ENCODE peak calls at places on chromosomes 12 and 14, in four cellular contexts. M is fibroblast of lung; E is CD8-positive, alpha-beta memory T cell; G is IMR-90. C is an unnamed sample.

GRCh38 chr14:60753264-60754126 is 18.9 kb downstream of the MNAT1 start:
- DNase-seq in M (peak; percentile 66), E (peak; percentile 85), G (peak; percentile 40), C (no peak)

GRCh38 chr14:105581551-105582341 is 55.4 kb downstream of the TMEM121 start:
- DNase-seq in M (no peak), E (no peak), G (no peak), C (no peak)

GRCh38 chr14:55116246-55117030 is 12.6 kb upstream of the LGALS3 start:
- DNase-seq in M (no peak), E (no peak), G (no peak), C (no peak)

GRCh38 chr12:1630081-1630826 is 1.2 kb downstream of the WNT5B start:
- DNase-seq in M (peak; percentile 29), E (peak; percentile 16), G (no peak), C (peak; percentile 59)

GRCh38 chr14:74207943-74208342 is 31.3 kb upstream of the VSX2 start:
- DNase-seq in M (peak; percentile 2), E (no peak), G (no peak), C (no peak)

GRCh38 chr12:129136694-129137325 is 283.5 kb downstream of the GLT1D1 start:
- DNase-seq in M (no peak), E (no peak), G (no peak), C (no peak)

GRCh38 chr14:103803661-103804060 is 43.7 kb downstream of the PPP1R13B start:
- DNase-seq in M (no peak), E (no peak), G (peak; percentile 40), C (no peak)

GRCh38 chr12:100199347-100200136 is 1.1 kb upstream of the ACTR6 start:
- DNase-seq in M (no peak), E (peak; percentile 74), G (no peak), C (peak; percentile 70)

GRCh38 chr14:100591453-100592371 is 4.5 kb upstream of the BEGAIN start:
- DNase-seq in M (no peak), E (no peak), G (no peak), C (no peak)

GRCh38 chr14:92922155-92922735 is 705 bp upstream of the CHGA start:
- DNase-seq in M (no peak), E (no peak), G (no peak), C (no peak)

GRCh38 chr14:104650057-104650980 is 39.1 kb upstream of the INF2 start:
- DNase-seq in M (peak; percentile 48), E (peak; percentile 63), G (peak; percentile 31), C (peak; percentile 33)

GRCh38 chr12:26298785-26299621 is 103.6 kb downstream of the SSPN start:
- DNase-seq in M (peak; percentile 74), E (no peak), G (peak; percentile 83), C (peak; percentile 20)

GRCh38 chr12:69994593-69995222 is 169.7 kb downstream of the MYRFL start:
- DNase-seq in M (no peak), E (no peak), G (no peak), C (no peak)

GRCh38 chr14:85576848-85577541 is 47.1 kb downstream of the FLRT2 start:
- DNase-seq in M (no peak), E (no peak), G (peak; percentile 35), C (no peak)

GRCh38 chr12:120132863-120133385 is 16.4 kb upstream of the RAB35 start:
- DNase-seq in M (no peak), E (no peak), G (no peak), C (no peak)

GRCh38 chr12:47854531-47854930 is 34.8 kb upstream of the HDAC7 start:
- DNase-seq in M (no peak), E (no peak), G (no peak), C (no peak)

GRCh38 chr14:89977668-89978067 is 21.9 kb downstream of the TDP1 start:
- DNase-seq in M (no peak), E (no peak), G (no peak), C (no peak)

GRCh38 chr14:104547998-104548700 is 31.4 kb upstream of the C14orf180 start:
- DNase-seq in M (no peak), E (no peak), G (no peak), C (no peak)

GRCh38 chr12:69052613-69053408 is 119.8 kb upstream of the CPM start:
- DNase-seq in M (peak; percentile 73), E (no peak), G (peak; percentile 83), C (peak; percentile 76)

GRCh38 chr14:55102141-55102547 is 26.9 kb upstream of the LGALS3 start:
- DNase-seq in M (peak; percentile 100), E (peak; percentile 19), G (peak; percentile 96), C (peak; percentile 97)

GRCh38 chr14:97106166-97106565 is 309.0 kb downstream of the VRK1 start:
- DNase-seq in M (no peak), E (no peak), G (no peak), C (no peak)

GRCh38 chr12:31659087-31659942 is at the start of gene ETFBKMT:
- DNase-seq in M (peak; percentile 81), E (peak; percentile 93), G (peak; percentile 70), C (peak; percentile 93)

GRCh38 chr14:93146119-93146518 is 30.4 kb upstream of the ITPK1 start:
- DNase-seq in M (no peak), E (no peak), G (no peak), C (no peak)

GRCh38 chr12:45243963-45244362 is 28.1 kb downstream of the ANO6 start:
- DNase-seq in M (no peak), E (no peak), G (no peak), C (no peak)

GRCh38 chr12:113268621-113269020 is 47.4 kb downstream of the TPCN1 start:
- DNase-seq in M (no peak), E (no peak), G (no peak), C (no peak)

GRCh38 chr12:104279164-104279563 is 24.4 kb upstream of the EID3 start:
- DNase-seq in M (no peak), E (no peak), G (no peak), C (no peak)

GRCh38 chr12:38427442-38427841 is 110.9 kb downstream of the ALG10B start:
- DNase-seq in M (no peak), E (no peak), G (no peak), C (no peak)

GRCh38 chr12:130775953-130776856 is 60.1 kb upstream of the RIMBP2 start:
- DNase-seq in M (peak; percentile 96), E (peak; percentile 26), G (peak; percentile 88), C (peak; percentile 87)

GRCh38 chr14:35480119-35480769 is 53.7 kb upstream of the INSM2 start:
- DNase-seq in M (peak; percentile 1), E (no peak), G (peak; percentile 3), C (no peak)

GRCh38 chr14:83096092-83096491 is 1562.4 kb upstream of the SEL1L start:
- DNase-seq in M (peak; percentile 39), E (no peak), G (peak; percentile 78), C (no peak)

GRCh38 chr12:127054531-127054930 is 1212.4 kb upstream of the TMEM132C start:
- DNase-seq in M (no peak), E (no peak), G (no peak), C (peak; percentile 19)

GRCh38 chr14:102493585-102493984 is 16.0 kb downstream of the ANKRD9 start:
- DNase-seq in M (no peak), E (no peak), G (no peak), C (no peak)

GRCh38 chr12:4526923-4527546 is 11.7 kb upstream of the RAD51AP1 start:
- DNase-seq in M (peak; percentile 45), E (peak; percentile 21), G (peak; percentile 16), C (no peak)

GRCh38 chr12:53222170-53223005 is 9.6 kb downstream of the RARG start:
- DNase-seq in M (no peak), E (no peak), G (no peak), C (no peak)
- H3K4me3 ChIP-seq in M (peak overlapping the region; percentile 48), E (peak overlapping the region; percentile 43), G (peak overlapping the region; percentile 33), C (peak overlapping the region; percentile 30)

GRCh38 chr12:109858764-109859163 is 21.6 kb downstream of the GLTP start:
- DNase-seq in M (no peak), E (no peak), G (peak; percentile 28), C (no peak)

GRCh38 chr12:109860961-109861360 is 19.4 kb downstream of the GLTP start:
- DNase-seq in M (no peak), E (no peak), G (no peak), C (no peak)

GRCh38 chr12:109857715-109858114 is 22.6 kb downstream of the GLTP start:
- DNase-seq in M (no peak), E (no peak), G (no peak), C (no peak)

GRCh38 chr12:109855377-109855776 is 22.2 kb upstream of the TRPV4 start:
- DNase-seq in M (no peak), E (no peak), G (no peak), C (no peak)
- H3K36me3 ChIP-seq in M (peaks cover 11% of the 10 kb centered on the region), E (peaks cover 13% of the 10 kb centered on the region), G (peaks cover 32% of the 10 kb centered on the region), C (peaks cover 7% of the 10 kb centered on the region)

GRCh38 chr12:83807906-83808305 is 1104.7 kb downstream of the SLC6A15 start:
- DNase-seq in M (peak; percentile 18), E (no peak), G (no peak), C (no peak)

GRCh38 chr12:83808591-83808990 is 1104.0 kb downstream of the SLC6A15 start:
- DNase-seq in M (no peak), E (no peak), G (no peak), C (no peak)

GRCh38 chr12:83802011-83802410 is 1110.6 kb downstream of the SLC6A15 start:
- DNase-seq in M (no peak), E (no peak), G (no peak), C (no peak)

GRCh38 chr12:83805137-83805818 is 1107.3 kb downstream of the SLC6A15 start:
- DNase-seq in M (no peak), E (no peak), G (no peak), C (no peak)

GRCh38 chr12:83805873-83806272 is 1106.7 kb downstream of the SLC6A15 start:
- DNase-seq in M (no peak), E (no peak), G (no peak), C (no peak)
- H3K4me3 ChIP-seq in M (no peak overlapping the region), E (no peak overlapping the region), G (no peak overlapping the region), C (no peak overlapping the region)

DNA sequence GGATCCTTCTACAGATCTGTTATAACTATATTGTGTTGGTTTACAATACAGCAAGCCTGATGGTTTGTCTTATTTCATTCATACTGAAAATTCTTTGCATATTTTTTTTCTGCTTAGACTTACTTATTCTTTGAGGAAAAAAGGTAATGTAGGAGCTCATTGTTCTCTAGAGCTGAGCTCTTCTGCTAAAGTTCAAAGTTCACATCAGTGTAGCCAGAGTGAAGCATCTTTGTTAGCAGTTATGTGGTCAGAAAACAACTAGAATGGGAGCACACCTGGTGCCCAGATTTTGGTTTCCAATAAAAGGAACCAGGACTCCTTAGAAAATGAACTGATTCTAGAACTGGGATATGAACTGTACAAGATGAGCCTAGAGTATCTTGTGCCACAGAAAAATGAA is 10.3 kb downstream of the GPX2 start:
- DNase-seq in M (no peak), E (no peak), G (no peak), C (no peak)
- H3K36me3 ChIP-seq in M (peaks cover 3% of the 10 kb centered on the region), E (peaks cover 25% of the 10 kb centered on the region), G (peaks cover 7% of the 10 kb centered on the region), C (peaks cover 22% of the 10 kb centered on the region)

GRCh38 chr14:70416322-70416716 is 571 bp downstream of the SYNJ2BP start:
- DNase-seq in M (peak; percentile 14), E (no peak), G (peak; percentile 8), C (no peak)

GRCh38 chr14:70416717-70417349 is at the start of gene SYNJ2BP:
- DNase-seq in M (peak; percentile 68), E (peak; percentile 51), G (peak; percentile 70), C (peak; percentile 69)

DNA sequence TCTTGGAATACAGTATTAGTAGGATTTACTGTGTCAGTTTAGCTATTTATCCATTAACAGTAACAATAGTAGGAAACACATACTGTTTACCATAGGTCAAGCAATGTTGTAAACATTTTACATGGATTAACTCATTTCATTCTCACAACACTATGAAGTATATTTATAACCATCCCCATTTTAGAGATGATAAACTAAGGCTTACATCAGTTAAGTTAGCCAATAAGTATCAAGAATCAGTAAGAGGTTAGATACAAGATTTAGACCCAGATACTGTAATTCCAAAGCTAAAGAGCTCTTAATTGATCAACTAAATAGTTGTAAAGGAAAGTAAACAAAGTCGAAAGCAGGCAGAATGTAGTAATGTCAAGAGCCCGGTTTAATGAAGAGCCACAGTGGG is 1.1 kb downstream of the SYNJ2BP start:
- DNase-seq in M (no peak), E (no peak), G (no peak), C (no peak)
- H3K4me3 ChIP-seq in M (peak overlapping the region; percentile 100), E (no peak overlapping the region), G (peak overlapping the region; percentile 14), C (peak overlapping the region; percentile 80)